ENCODE peak calls at places on chromosomes 1 and 21, in six cellular contexts. One of them, this sample, is unnamed.

GRCh38 chr1:68232354-68233148 is at the start of gene WLS:
- DNase-seq in cardiac muscle cell: peak
- DNase-seq in IMR-90: peak
- DNase-seq in dorsolateral prefrontal cortex: peak
- DNase-seq in lower lobe of right lung: peak
- DNase-seq in tibial artery: peak
- DNase-seq in this sample: peak

GRCh38 chr1:188386666-188387065 is 1557.9 kb downstream of the PLA2G4A start:
- DNase-seq in cardiac muscle cell: peak
- DNase-seq in lower lobe of right lung: no peak
- DNase-seq in tibial artery: no peak
- DNase-seq in dorsolateral prefrontal cortex: no peak
- DNase-seq in IMR-90: no peak
- DNase-seq in this sample: no peak

GRCh38 chr1:6260433-6260934 is 414 bp downstream of the GPR153 start:
- DNase-seq in dorsolateral prefrontal cortex: no peak
- DNase-seq in tibial artery: no peak
- DNase-seq in lower lobe of right lung: no peak
- DNase-seq in IMR-90: no peak
- DNase-seq in cardiac muscle cell: no peak
- DNase-seq in this sample: no peak

GRCh38 chr1:39694026-39694425 is 2.8 kb upstream of the HPCAL4 start:
- DNase-seq in IMR-90: no peak
- DNase-seq in tibial artery: no peak
- DNase-seq in dorsolateral prefrontal cortex: no peak
- DNase-seq in lower lobe of right lung: no peak
- DNase-seq in cardiac muscle cell: no peak
- DNase-seq in this sample: no peak

GRCh38 chr1:107950434-107950833 is 14.5 kb downstream of the VAV3 start:
- DNase-seq in IMR-90: no peak
- DNase-seq in dorsolateral prefrontal cortex: no peak
- DNase-seq in cardiac muscle cell: no peak
- DNase-seq in lower lobe of right lung: no peak
- DNase-seq in tibial artery: no peak
- DNase-seq in this sample: no peak

GRCh38 chr21:31268090-31268489 is 76.0 kb downstream of the TIAM1 start:
- DNase-seq in lower lobe of right lung: no peak
- DNase-seq in tibial artery: no peak
- DNase-seq in dorsolateral prefrontal cortex: no peak
- DNase-seq in cardiac muscle cell: no peak
- DNase-seq in IMR-90: no peak
- DNase-seq in this sample: no peak

GRCh38 chr1:159177273-159177907 is 6.0 kb downstream of the CADM3 start:
- DNase-seq in dorsolateral prefrontal cortex: no peak
- DNase-seq in lower lobe of right lung: no peak
- DNase-seq in cardiac muscle cell: peak
- DNase-seq in tibial artery: no peak
- DNase-seq in IMR-90: peak
- DNase-seq in this sample: peak

GRCh38 chr1:154860154-154860870 is 9.8 kb downstream of the KCNN3 start:
- DNase-seq in cardiac muscle cell: no peak
- DNase-seq in lower lobe of right lung: no peak
- DNase-seq in tibial artery: no peak
- DNase-seq in dorsolateral prefrontal cortex: no peak
- DNase-seq in IMR-90: no peak
- DNase-seq in this sample: no peak

GRCh38 chr1:235767795-235768194 is 98.9 kb downstream of the LYST start:
- DNase-seq in lower lobe of right lung: no peak
- DNase-seq in dorsolateral prefrontal cortex: no peak
- DNase-seq in cardiac muscle cell: no peak
- DNase-seq in tibial artery: no peak
- DNase-seq in IMR-90: no peak
- DNase-seq in this sample: no peak

GRCh38 chr1:91814448-91814847 is 71.5 kb downstream of the TGFBR3 start:
- DNase-seq in dorsolateral prefrontal cortex: no peak
- DNase-seq in cardiac muscle cell: no peak
- DNase-seq in IMR-90: no peak
- DNase-seq in lower lobe of right lung: no peak
- DNase-seq in tibial artery: no peak
- DNase-seq in this sample: no peak

GRCh38 chr1:201904579-201904978 is 15.9 kb downstream of the SHISA4 start:
- DNase-seq in IMR-90: peak
- DNase-seq in cardiac muscle cell: peak
- DNase-seq in tibial artery: peak
- DNase-seq in dorsolateral prefrontal cortex: no peak
- DNase-seq in lower lobe of right lung: no peak
- DNase-seq in this sample: peak

GRCh38 chr1:89198500-89199072 is at the start of gene GBP4:
- DNase-seq in IMR-90: peak
- DNase-seq in lower lobe of right lung: peak
- DNase-seq in tibial artery: no peak
- DNase-seq in cardiac muscle cell: peak
- DNase-seq in dorsolateral prefrontal cortex: no peak
- DNase-seq in this sample: no peak

GRCh38 chr1:50969611-50970507 is at the start of gene CDKN2C:
- DNase-seq in cardiac muscle cell: peak
- DNase-seq in tibial artery: peak
- DNase-seq in lower lobe of right lung: peak
- DNase-seq in IMR-90: peak
- DNase-seq in dorsolateral prefrontal cortex: peak
- DNase-seq in this sample: peak

GRCh38 chr1:19597463-19598309 is 46.4 kb upstream of the NBL1 start:
- DNase-seq in IMR-90: peak
- DNase-seq in cardiac muscle cell: peak
- DNase-seq in dorsolateral prefrontal cortex: no peak
- DNase-seq in lower lobe of right lung: no peak
- DNase-seq in tibial artery: no peak
- DNase-seq in this sample: peak

GRCh38 chr1:166902279-166902678 is 26.2 kb upstream of the TADA1 start:
- DNase-seq in cardiac muscle cell: peak
- DNase-seq in IMR-90: peak
- DNase-seq in dorsolateral prefrontal cortex: no peak
- DNase-seq in lower lobe of right lung: no peak
- DNase-seq in tibial artery: no peak
- DNase-seq in this sample: peak

GRCh38 chr1:25531082-25531461 is 12.3 kb upstream of the LDLRAP1 start:
- DNase-seq in lower lobe of right lung: no peak
- DNase-seq in IMR-90: no peak
- DNase-seq in cardiac muscle cell: no peak
- DNase-seq in dorsolateral prefrontal cortex: no peak
- DNase-seq in tibial artery: no peak
- DNase-seq in this sample: no peak

GRCh38 chr1:94596260-94596659 is 54.7 kb upstream of the F3 start:
- DNase-seq in tibial artery: no peak
- DNase-seq in dorsolateral prefrontal cortex: no peak
- DNase-seq in cardiac muscle cell: no peak
- DNase-seq in IMR-90: no peak
- DNase-seq in lower lobe of right lung: no peak
- DNase-seq in this sample: no peak

GRCh38 chr1:203628185-203628996 is 1.8 kb downstream of the ATP2B4 start:
- DNase-seq in IMR-90: peak
- DNase-seq in lower lobe of right lung: peak
- DNase-seq in cardiac muscle cell: peak
- DNase-seq in tibial artery: peak
- DNase-seq in dorsolateral prefrontal cortex: peak
- DNase-seq in this sample: peak
- H3K27ac ChIP-seq in IMR-90: peak
- H3K27ac ChIP-seq in lower lobe of right lung: peak
- H3K27ac ChIP-seq in cardiac muscle cell: peak
- H3K27ac ChIP-seq in tibial artery: peak
- H3K27ac ChIP-seq in dorsolateral prefrontal cortex: peak
- H3K27ac ChIP-seq in this sample: peak

DNA sequence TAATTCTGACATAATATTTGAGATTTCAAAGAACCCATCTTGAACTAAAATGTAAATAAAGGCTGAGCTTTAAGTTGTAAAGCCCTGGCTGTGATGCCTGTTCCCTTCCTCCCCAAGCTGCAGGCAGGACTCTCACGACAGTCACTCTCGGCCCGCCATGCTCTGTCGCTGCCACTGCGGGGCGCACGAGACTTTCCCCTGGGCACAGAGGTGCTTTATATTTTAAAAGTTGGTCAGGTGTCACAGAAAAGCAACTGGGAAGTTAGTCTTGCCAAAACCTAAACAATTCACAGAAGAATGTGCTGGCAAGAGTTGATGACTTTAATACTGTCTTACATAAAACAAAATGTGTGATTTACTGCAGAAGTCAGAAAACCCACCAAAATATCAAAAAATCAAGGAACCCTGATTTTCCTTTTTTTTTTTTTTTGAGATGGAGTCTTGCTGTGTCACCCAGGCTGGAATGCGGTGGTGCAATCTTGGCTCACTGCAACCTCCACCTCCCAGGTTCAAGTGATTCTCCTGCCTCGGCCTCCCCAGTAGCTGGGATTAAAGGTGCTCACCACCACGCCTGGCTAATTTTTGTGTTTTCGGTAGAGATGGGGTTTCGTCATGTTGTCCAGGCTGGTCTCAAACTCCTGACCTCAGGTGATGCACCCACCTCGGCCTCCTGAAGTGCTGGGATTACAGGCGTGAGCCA is 10.7 kb downstream of the LRRC47 start:
- DNase-seq in dorsolateral prefrontal cortex: no peak
- DNase-seq in tibial artery: no peak
- DNase-seq in lower lobe of right lung: peak
- DNase-seq in cardiac muscle cell: no peak
- DNase-seq in IMR-90: no peak
- DNase-seq in this sample: no peak
- TF ChIP-seq CTCF in dorsolateral prefrontal cortex: no peak
- TF ChIP-seq CTCF in tibial artery: no peak
- TF ChIP-seq CTCF in lower lobe of right lung: no peak
- TF ChIP-seq CTCF in cardiac muscle cell: peak
- TF ChIP-seq CTCF in IMR-90: peak
- TF ChIP-seq CTCF in this sample: peak

GRCh38 chr1:110505596-110505995 is 13.4 kb downstream of the KCNA10 start:
- DNase-seq in dorsolateral prefrontal cortex: no peak
- DNase-seq in lower lobe of right lung: peak
- DNase-seq in tibial artery: no peak
- DNase-seq in cardiac muscle cell: no peak
- DNase-seq in IMR-90: no peak
- DNase-seq in this sample: no peak

GRCh38 chr1:110504221-110504620 is 14.8 kb downstream of the KCNA10 start:
- DNase-seq in cardiac muscle cell: no peak
- DNase-seq in IMR-90: no peak
- DNase-seq in lower lobe of right lung: peak
- DNase-seq in dorsolateral prefrontal cortex: no peak
- DNase-seq in tibial artery: no peak
- DNase-seq in this sample: no peak

GRCh38 chr1:110501725-110502124 is 17.2 kb downstream of the KCNA10 start:
- DNase-seq in dorsolateral prefrontal cortex: no peak
- DNase-seq in cardiac muscle cell: no peak
- DNase-seq in IMR-90: no peak
- DNase-seq in tibial artery: no peak
- DNase-seq in lower lobe of right lung: peak
- DNase-seq in this sample: no peak

GRCh38 chr1:110503471-110503870 is 15.5 kb downstream of the KCNA10 start:
- DNase-seq in dorsolateral prefrontal cortex: no peak
- DNase-seq in lower lobe of right lung: peak
- DNase-seq in IMR-90: no peak
- DNase-seq in tibial artery: no peak
- DNase-seq in cardiac muscle cell: no peak
- DNase-seq in this sample: no peak

GRCh38 chr1:110502402-110502801 is 16.6 kb downstream of the KCNA10 start:
- DNase-seq in tibial artery: no peak
- DNase-seq in lower lobe of right lung: peak
- DNase-seq in IMR-90: no peak
- DNase-seq in cardiac muscle cell: no peak
- DNase-seq in dorsolateral prefrontal cortex: no peak
- DNase-seq in this sample: no peak
- H3K4me3 ChIP-seq in tibial artery: no peak
- H3K4me3 ChIP-seq in lower lobe of right lung: no peak
- H3K4me3 ChIP-seq in IMR-90: no peak
- H3K4me3 ChIP-seq in cardiac muscle cell: no peak
- H3K4me3 ChIP-seq in dorsolateral prefrontal cortex: no peak
- H3K4me3 ChIP-seq in this sample: no peak

GRCh38 chr1:30719406-30720270 is 3.7 kb downstream of the MATN1 start:
- DNase-seq in tibial artery: no peak
- DNase-seq in lower lobe of right lung: no peak
- DNase-seq in dorsolateral prefrontal cortex: no peak
- DNase-seq in cardiac muscle cell: no peak
- DNase-seq in IMR-90: peak
- DNase-seq in this sample: no peak
- H3K27ac ChIP-seq in tibial artery: peak
- H3K27ac ChIP-seq in lower lobe of right lung: peak
- H3K27ac ChIP-seq in dorsolateral prefrontal cortex: peak
- H3K27ac ChIP-seq in cardiac muscle cell: no peak
- H3K27ac ChIP-seq in IMR-90: no peak
- H3K27ac ChIP-seq in this sample: peak

DNA sequence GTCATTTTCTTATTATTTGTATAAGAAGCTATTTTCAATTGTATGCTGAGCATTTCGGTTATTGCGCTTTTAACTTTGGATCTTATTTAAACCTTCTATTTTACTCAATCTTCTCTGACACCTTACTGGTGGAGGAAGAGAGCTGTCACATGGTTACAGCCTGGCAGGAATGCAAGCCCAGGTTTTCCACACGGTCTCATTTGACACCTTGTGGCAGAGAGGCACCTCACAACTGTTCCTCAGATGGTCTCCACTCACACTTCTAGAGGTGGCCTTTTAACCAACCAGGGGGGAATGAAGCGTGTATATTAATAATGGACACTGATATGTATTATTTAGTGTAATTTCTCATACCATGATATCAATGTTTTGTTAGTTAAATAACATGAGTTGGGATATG is 9.6 kb downstream of the OR2T33 start:
- DNase-seq in dorsolateral prefrontal cortex: no peak
- DNase-seq in tibial artery: no peak
- DNase-seq in cardiac muscle cell: no peak
- DNase-seq in lower lobe of right lung: no peak
- DNase-seq in IMR-90: no peak
- DNase-seq in this sample: no peak
- TF ChIP-seq CTCF in dorsolateral prefrontal cortex: no peak
- TF ChIP-seq CTCF in tibial artery: no peak
- TF ChIP-seq CTCF in cardiac muscle cell: no peak
- TF ChIP-seq CTCF in lower lobe of right lung: no peak
- TF ChIP-seq CTCF in IMR-90: no peak
- TF ChIP-seq CTCF in this sample: no peak

GRCh38 chr1:10117865-10118264 is 85.1 kb downstream of the UBE4B start:
- DNase-seq in dorsolateral prefrontal cortex: no peak
- DNase-seq in cardiac muscle cell: no peak
- DNase-seq in tibial artery: no peak
- DNase-seq in IMR-90: peak
- DNase-seq in lower lobe of right lung: no peak
- DNase-seq in this sample: peak
- H3K4me3 ChIP-seq in dorsolateral prefrontal cortex: no peak
- H3K4me3 ChIP-seq in cardiac muscle cell: no peak
- H3K4me3 ChIP-seq in tibial artery: no peak
- H3K4me3 ChIP-seq in IMR-90: no peak
- H3K4me3 ChIP-seq in lower lobe of right lung: no peak
- H3K4me3 ChIP-seq in this sample: no peak

DNA sequence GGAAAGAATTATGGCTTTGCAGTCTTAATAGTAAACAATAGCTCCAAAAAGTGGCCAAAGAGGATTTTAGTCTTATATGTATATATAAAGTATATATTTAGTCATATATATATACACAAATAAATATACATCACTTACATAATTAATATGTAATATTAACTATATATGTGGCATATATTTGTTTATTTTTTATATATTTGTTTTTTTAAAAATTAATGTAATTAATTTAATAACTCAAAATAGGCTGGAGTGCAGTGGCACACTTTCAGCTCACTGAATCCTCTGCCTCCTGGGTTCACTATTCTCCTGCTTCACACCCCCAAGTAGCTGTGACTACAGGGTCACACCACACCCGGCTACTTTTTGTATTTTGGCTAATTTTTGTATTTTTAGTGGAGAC is 532.6 kb downstream of the KCNT2 start:
- DNase-seq in lower lobe of right lung: no peak
- DNase-seq in cardiac muscle cell: no peak
- DNase-seq in tibial artery: no peak
- DNase-seq in dorsolateral prefrontal cortex: no peak
- DNase-seq in IMR-90: no peak
- DNase-seq in this sample: no peak
- H3K27ac ChIP-seq in lower lobe of right lung: no peak
- H3K27ac ChIP-seq in cardiac muscle cell: no peak
- H3K27ac ChIP-seq in tibial artery: no peak
- H3K27ac ChIP-seq in dorsolateral prefrontal cortex: no peak
- H3K27ac ChIP-seq in IMR-90: no peak
- H3K27ac ChIP-seq in this sample: no peak